ENCODE peak calls at places on chromosomes 5 and 9, in four cellular contexts. H is psoas muscle, V is endodermal cell, E is testis. U is an unnamed sample. For H3K4me1, the result is how much of the 10 kb centered on the place peaks cover.

GRCh38 chr9:112029921-112030444 is 133.4 kb downstream of the UGCG start:
- DNase-seq in H (no peak), V (peak), E (no peak), U (peak)

GRCh38 chr5:174733091-174733690 is 8.8 kb downstream of the MSX2 start:
- DNase-seq in H (no peak), V (peak), E (no peak), U (no peak)

GRCh38 chr9:131140550-131140949 is 15.2 kb downstream of the NUP214 start:
- DNase-seq in H (no peak), V (no peak), E (no peak), U (no peak)

GRCh38 chr9:79129865-79130480 is 441.8 kb upstream of the TLE4 start:
- DNase-seq in H (peak), V (peak), E (peak), U (peak)

GRCh38 chr5:171388816-171389168 is 1.1 kb downstream of the NPM1 start:
- DNase-seq in H (no peak), V (no peak), E (no peak), U (no peak)

GRCh38 chr9:37350486-37351190 is 71.9 kb upstream of the GRHPR start:
- DNase-seq in H (no peak), V (no peak), E (no peak), U (no peak)

GRCh38 chr5:151234476-151235238 is 10.8 kb upstream of the CCDC69 start:
- DNase-seq in H (peak), V (no peak), E (peak), U (no peak)

GRCh38 chr9:112017878-112018277 is 121.3 kb downstream of the UGCG start:
- DNase-seq in H (no peak), V (no peak), E (no peak), U (no peak)

GRCh38 chr9:37302277-37302676 is 120.2 kb upstream of the GRHPR start:
- DNase-seq in H (no peak), V (no peak), E (no peak), U (no peak)

GRCh38 chr9:136667940-136668760 is 5.4 kb downstream of the EGFL7 start:
- DNase-seq in H (no peak), V (no peak), E (no peak), U (no peak)

GRCh38 chr9:116087246-116087645 is 66.3 kb upstream of the PAPPA start:
- DNase-seq in H (peak), V (no peak), E (no peak), U (no peak)

GRCh38 chr5:58548104-58548503 is 34.8 kb upstream of the RAB3C start:
- DNase-seq in H (no peak), V (no peak), E (no peak), U (no peak)

GRCh38 chr5:91443028-91443427 is 59.9 kb upstream of the ARRDC3 start:
- DNase-seq in H (no peak), V (no peak), E (no peak), U (no peak)

GRCh38 chr5:139182528-139183296 is 15.5 kb downstream of the SIL1 start:
- DNase-seq in H (no peak), V (no peak), E (no peak), U (no peak)

GRCh38 chr5:669111-669841 is 23.9 kb downstream of the TPPP start:
- DNase-seq in H (peak), V (peak), E (no peak), U (no peak)

GRCh38 chr9:90641868-90642558 is 611 bp downstream of the DIRAS2 start:
- DNase-seq in H (no peak), V (peak), E (no peak), U (no peak)

GRCh38 chr5:82991678-82992323 is 85.4 kb downstream of the TMEM167A start:
- DNase-seq in H (no peak), V (no peak), E (no peak), U (no peak)

GRCh38 chr5:133410335-133410828 is 202.0 kb downstream of the FSTL4 start:
- DNase-seq in H (no peak), V (peak), E (no peak), U (no peak)

GRCh38 chr5:78482948-78483347 is 122.5 kb downstream of the SCAMP1 start:
- DNase-seq in H (no peak), V (no peak), E (no peak), U (no peak)

GRCh38 chr5:757931-758697 is 26.4 kb downstream of the ZDHHC11B start:
- DNase-seq in H (peak), V (peak), E (no peak), U (no peak)

GRCh38 chr9:21576331-21577189 is 94.4 kb upstream of the IFNE start:
- DNase-seq in H (no peak), V (peak), E (peak), U (no peak)

GRCh38 chr5:117621921-117622320 is 1047.3 kb upstream of the SEMA6A start:
- DNase-seq in H (no peak), V (no peak), E (no peak), U (no peak)

GRCh38 chr5:91281409-91281808 is 101.7 kb downstream of the ARRDC3 start:
- DNase-seq in H (no peak), V (no peak), E (no peak), U (peak)

GRCh38 chr5:33827885-33828284 is 63.9 kb downstream of the ADAMTS12 start:
- DNase-seq in H (no peak), V (no peak), E (no peak), U (no peak)

GRCh38 chr5:44603496-44604272 is 205.1 kb upstream of the MRPS30 start:
- DNase-seq in H (no peak), V (peak), E (peak), U (no peak)

GRCh38 chr9:125370786-125371185 is 109.2 kb downstream of the GAPVD1 start:
- DNase-seq in H (no peak), V (no peak), E (no peak), U (no peak)

GRCh38 chr9:93613791-93614190 is 37.4 kb downstream of the PHF2 start:
- DNase-seq in H (peak), V (peak), E (no peak), U (no peak)

GRCh38 chr9:111937781-111938426 is 41.3 kb downstream of the UGCG start:
- DNase-seq in H (no peak), V (no peak), E (peak), U (no peak)

GRCh38 chr5:2464141-2464540 is 287.3 kb downstream of the IRX2 start:
- DNase-seq in H (no peak), V (no peak), E (no peak), U (no peak)

GRCh38 chr5:180082633-180083420 is 11.3 kb upstream of the RNF130 start:
- DNase-seq in H (no peak), V (peak), E (no peak), U (no peak)

GRCh38 chr9:94870793-94871558 is 144.5 kb downstream of the AOPEP start:
- DNase-seq in H (peak), V (no peak), E (no peak), U (no peak)

GRCh38 chr5:134070648-134070978 is 43.9 kb upstream of the TCF7 start:
- DNase-seq in H (no peak), V (no peak), E (no peak), U (no peak)

GRCh38 chr5:96187309-96188027 is 225.8 kb upstream of the ELL2 start:
- DNase-seq in H (no peak), V (no peak), E (no peak), U (no peak)

GRCh38 chr5:132776077-132776931 is 735 bp downstream of the SEPTIN8 start:
- DNase-seq in H (peak), V (peak), E (no peak), U (no peak)

GRCh38 chr9:131138676-131139075 is 13.3 kb downstream of the NUP214 start:
- DNase-seq in H (no peak), V (no peak), E (no peak), U (no peak)

DNA sequence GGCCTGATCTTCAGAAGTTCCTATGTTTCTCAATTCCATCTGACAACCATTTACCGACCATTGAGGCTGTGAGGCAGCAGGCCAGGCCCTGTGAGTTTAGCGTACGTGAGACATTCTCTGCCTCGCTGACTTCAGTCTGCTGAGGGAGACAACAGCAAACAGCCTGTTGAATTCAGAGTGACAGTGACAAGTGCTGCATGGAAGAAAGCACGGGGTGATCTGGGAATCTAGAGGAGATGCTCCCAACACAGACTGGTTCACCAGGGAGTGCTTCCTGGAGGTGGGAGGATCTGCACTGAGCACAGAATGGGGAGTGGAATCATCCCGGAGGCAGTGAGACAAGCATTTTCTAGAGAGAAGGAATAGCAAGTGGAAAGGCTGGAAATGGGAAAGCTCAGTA is 10.0 kb upstream of the DDX41 start:
- DNase-seq in H (no peak), V (no peak), E (no peak), U (no peak)
- TF ChIP-seq CTCF in H (no peak), V (no peak), E (no peak), U (no peak)

GRCh38 chr5:176541338-176542134 is 4.3 kb upstream of the RNF44 start:
- DNase-seq in H (peak), V (peak), E (peak), U (no peak)

GRCh38 chr5:176542135-176542595 is 5.0 kb upstream of the RNF44 start:
- DNase-seq in H (no peak), V (peak), E (peak), U (no peak)

GRCh38 chr5:176543428-176544182 is 5.5 kb upstream of the CDHR2 start:
- DNase-seq in H (peak), V (peak), E (peak), U (no peak)

GRCh38 chr5:176540956-176541337 is 3.7 kb upstream of the RNF44 start:
- DNase-seq in H (no peak), V (peak), E (no peak), U (no peak)

GRCh38 chr5:176542596-176543427 is 5.6 kb upstream of the RNF44 start:
- DNase-seq in H (no peak), V (peak), E (peak), U (no peak)
- H3K4me3 ChIP-seq in H (peak), V (peak), E (peak), U (peak)

GRCh38 chr5:56175028-56175427 is 58.1 kb downstream of the ANKRD55 start:
- DNase-seq in H (no peak), V (no peak), E (no peak), U (no peak)

GRCh38 chr5:56169949-56170348 is 63.2 kb downstream of the ANKRD55 start:
- DNase-seq in H (no peak), V (no peak), E (no peak), U (no peak)

GRCh38 chr5:56169281-56169680 is 63.8 kb downstream of the ANKRD55 start:
- DNase-seq in H (no peak), V (no peak), E (no peak), U (no peak)

GRCh38 chr5:56170557-56170956 is 62.6 kb downstream of the ANKRD55 start:
- DNase-seq in H (no peak), V (no peak), E (no peak), U (no peak)

DNA sequence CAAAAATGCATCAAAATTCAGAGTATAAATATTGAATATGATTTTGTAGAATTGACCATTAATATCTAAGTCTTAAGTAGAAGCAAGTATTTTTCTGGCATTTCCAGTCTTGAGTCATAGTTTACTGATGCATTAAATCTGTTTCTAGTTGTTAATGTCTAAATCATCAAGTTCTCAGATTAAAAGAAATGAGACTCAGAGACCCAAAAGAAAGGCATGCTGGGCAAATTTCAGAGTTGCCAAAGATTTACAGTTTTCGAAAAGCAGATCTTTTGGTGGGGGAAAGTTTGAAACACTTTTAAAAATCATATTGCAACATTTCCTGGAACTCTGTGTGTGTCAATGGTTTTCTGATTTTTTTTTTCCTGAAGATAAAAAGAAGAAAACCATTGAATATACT is 60.9 kb downstream of the ANKRD55 start:
- DNase-seq in H (no peak), V (no peak), E (no peak), U (no peak)
- H3K4me1 ChIP-seq in H (under half), V (under half), E (under half), U (under half)

GRCh38 chr5:120297621-120298020 is 166.5 kb upstream of the PRR16 start:
- DNase-seq in H (no peak), V (no peak), E (no peak), U (no peak)

GRCh38 chr5:120298981-120299380 is 165.1 kb upstream of the PRR16 start:
- DNase-seq in H (no peak), V (no peak), E (no peak), U (no peak)

DNA sequence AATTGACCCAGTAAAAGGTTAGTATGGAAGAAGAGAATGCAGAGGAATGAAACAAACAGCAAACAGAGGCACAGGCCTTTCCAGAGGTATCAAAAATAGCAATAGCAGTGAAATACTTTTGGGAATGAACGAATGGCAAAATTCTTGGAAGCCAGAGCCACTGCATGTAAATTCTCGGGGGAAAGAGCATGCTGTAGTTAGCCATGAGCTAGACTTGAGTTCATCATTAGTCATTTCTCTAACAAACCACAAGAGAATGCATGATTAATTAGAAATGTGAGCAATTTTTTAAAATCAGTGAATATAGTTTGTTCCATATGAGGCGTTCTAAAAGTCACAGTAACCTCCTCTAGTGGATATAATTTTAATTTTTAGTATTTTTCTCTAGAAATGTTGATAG is 170.3 kb upstream of the PRR16 start:
- DNase-seq in H (no peak), V (no peak), E (no peak), U (no peak)
- TF ChIP-seq CTCF in H (no peak), V (no peak), E (no peak), U (no peak)

GRCh38 chr9:35649431-35650340 is 1.0 kb downstream of the SIT1 start:
- DNase-seq in H (no peak), V (no peak), E (no peak), U (no peak)
- H3K4me3 ChIP-seq in H (no peak), V (no peak), E (no peak), U (no peak)

GRCh38 chr9:72354704-72355103 is 10.3 kb downstream of the ZFAND5 start:
- DNase-seq in H (no peak), V (no peak), E (no peak), U (no peak)

GRCh38 chr9:72353455-72354116 is 11.4 kb downstream of the ZFAND5 start:
- DNase-seq in H (no peak), V (no peak), E (no peak), U (no peak)

GRCh38 chr9:72356019-72356653 is 8.9 kb downstream of the ZFAND5 start:
- DNase-seq in H (no peak), V (no peak), E (no peak), U (no peak)

GRCh38 chr9:72352911-72353388 is 12.1 kb downstream of the ZFAND5 start:
- DNase-seq in H (no peak), V (no peak), E (no peak), U (no peak)

DNA sequence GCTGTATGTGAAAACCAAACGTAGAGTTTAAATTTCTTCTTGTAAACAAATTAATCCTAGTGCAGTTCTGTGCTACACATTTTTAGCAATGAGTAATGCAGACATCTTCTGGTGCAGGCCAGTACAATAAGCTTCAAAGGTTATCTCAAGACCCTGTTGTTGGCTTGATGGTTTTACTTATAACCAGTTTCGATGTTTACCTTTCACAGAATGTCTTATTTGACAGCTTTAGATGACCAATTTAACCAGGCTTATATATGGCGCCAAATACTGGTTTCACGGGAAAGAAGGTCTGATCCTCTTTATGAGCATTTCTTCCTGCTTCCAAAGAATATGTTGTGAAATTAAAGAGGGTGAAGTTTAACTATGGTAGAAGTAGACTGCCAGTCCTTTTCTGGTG is 9.9 kb downstream of the ZFAND5 start:
- DNase-seq in H (no peak), V (no peak), E (no peak), U (no peak)
- H3K4me1 ChIP-seq in H (half or more), V (under half), E (under half), U (half or more)

DNA sequence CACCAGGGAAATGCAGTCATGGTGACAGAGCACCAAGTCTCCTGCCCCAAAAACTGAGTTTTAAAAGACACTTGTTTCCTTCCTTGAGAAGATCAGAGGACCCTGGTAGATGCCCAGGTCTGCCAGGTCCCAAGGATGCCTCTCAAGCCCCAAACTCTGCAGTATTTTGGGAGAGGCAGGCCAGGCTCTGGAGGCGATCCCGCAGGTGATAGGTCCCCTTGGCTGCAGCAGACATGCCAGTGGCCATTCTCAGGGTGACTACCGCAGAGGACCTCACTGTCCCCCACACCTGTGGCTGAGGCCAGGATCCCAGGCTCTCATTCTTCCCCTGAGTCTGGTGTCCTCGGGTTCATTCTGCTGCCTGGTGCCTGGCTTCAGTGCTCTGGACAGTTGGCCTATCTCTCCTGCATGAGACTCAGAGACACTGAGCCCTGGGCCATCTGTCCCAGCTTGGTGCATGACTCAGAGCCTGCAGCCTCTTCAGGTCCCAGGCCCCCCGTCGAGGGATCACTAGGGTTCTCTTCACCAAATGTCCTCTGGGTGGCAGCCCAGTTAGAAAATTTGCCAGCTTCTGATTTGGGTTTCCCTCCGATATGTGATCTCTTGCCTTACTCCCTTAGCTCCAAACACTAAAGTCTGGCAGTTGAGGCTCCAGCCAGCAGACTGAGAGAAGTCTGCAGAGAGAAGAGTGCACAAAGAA is 59.7 kb upstream of the GARNL3 start:
- DNase-seq in H (peak), V (no peak), E (peak), U (no peak)
- TF ChIP-seq CTCF in H (peak), V (peak), E (peak), U (no peak)

U was measured in Panc1.